ENCODE peak calls at places on chromosomes 6 and 20, in nine cellular contexts. One of them, this sample, is unnamed.

GRCh38 chr6:37171141-37171969 is 1.4 kb downstream of the PIM1 start:
- DNase-seq in NAMALWA: peak; percentile 70
- DNase-seq in posterior vena cava: peak; percentile 90
- DNase-seq in HT1080: peak; percentile 12
- DNase-seq in activated CD4-positive, alpha-beta T cell treated with anti-CD3 and anti-CD28 coated beads, Interleukin-2, amount 10 ng/mL, durations not matched to agents 7 days and 5 days: peak; percentile 46
- DNase-seq in GM13976: peak; percentile 33
- DNase-seq in cortex of kidney: no peak
- DNase-seq in activated T-helper 1 cell treated with anti-CD3 and anti-CD28 coated beads, Interleukin-2, amount 50 U/mL, for 16 hours: no peak
- DNase-seq in A549: no peak
- DNase-seq in this sample: peak; percentile 86

GRCh38 chr6:44219053-44219814 is 2.5 kb downstream of the MYMX start:
- DNase-seq in posterior vena cava: peak; percentile 95
- DNase-seq in NAMALWA: peak; percentile 89
- DNase-seq in activated CD4-positive, alpha-beta T cell treated with anti-CD3 and anti-CD28 coated beads, Interleukin-2, amount 10 ng/mL, durations not matched to agents 7 days and 5 days: no peak
- DNase-seq in cortex of kidney: peak; percentile 33
- DNase-seq in activated T-helper 1 cell treated with anti-CD3 and anti-CD28 coated beads, Interleukin-2, amount 50 U/mL, for 16 hours: no peak
- DNase-seq in GM13976: peak; percentile 90
- DNase-seq in A549: peak; percentile 40
- DNase-seq in HT1080: no peak
- DNase-seq in this sample: peak; percentile 95

GRCh38 chr6:130393306-130393705 is 27.5 kb downstream of the TMEM200A start:
- DNase-seq in activated CD4-positive, alpha-beta T cell treated with anti-CD3 and anti-CD28 coated beads, Interleukin-2, amount 10 ng/mL, durations not matched to agents 7 days and 5 days: no peak
- DNase-seq in GM13976: no peak
- DNase-seq in posterior vena cava: no peak
- DNase-seq in activated T-helper 1 cell treated with anti-CD3 and anti-CD28 coated beads, Interleukin-2, amount 50 U/mL, for 16 hours: no peak
- DNase-seq in A549: no peak
- DNase-seq in cortex of kidney: no peak
- DNase-seq in NAMALWA: no peak
- DNase-seq in HT1080: no peak
- DNase-seq in this sample: no peak

GRCh38 chr6:5202941-5203340 is 57.8 kb downstream of the LYRM4 start:
- DNase-seq in cortex of kidney: no peak
- DNase-seq in NAMALWA: no peak
- DNase-seq in HT1080: no peak
- DNase-seq in posterior vena cava: no peak
- DNase-seq in activated T-helper 1 cell treated with anti-CD3 and anti-CD28 coated beads, Interleukin-2, amount 50 U/mL, for 16 hours: no peak
- DNase-seq in activated CD4-positive, alpha-beta T cell treated with anti-CD3 and anti-CD28 coated beads, Interleukin-2, amount 10 ng/mL, durations not matched to agents 7 days and 5 days: no peak
- DNase-seq in GM13976: no peak
- DNase-seq in A549: no peak
- DNase-seq in this sample: no peak

GRCh38 chr20:48802216-48802615 is 25.6 kb downstream of the PREX1 start:
- DNase-seq in HT1080: no peak
- DNase-seq in NAMALWA: no peak
- DNase-seq in activated CD4-positive, alpha-beta T cell treated with anti-CD3 and anti-CD28 coated beads, Interleukin-2, amount 10 ng/mL, durations not matched to agents 7 days and 5 days: no peak
- DNase-seq in posterior vena cava: no peak
- DNase-seq in A549: no peak
- DNase-seq in activated T-helper 1 cell treated with anti-CD3 and anti-CD28 coated beads, Interleukin-2, amount 50 U/mL, for 16 hours: no peak
- DNase-seq in GM13976: no peak
- DNase-seq in cortex of kidney: no peak
- DNase-seq in this sample: peak; percentile 24

GRCh38 chr6:6775074-6775473 is 186.6 kb downstream of the LY86 start:
- DNase-seq in posterior vena cava: no peak
- DNase-seq in cortex of kidney: no peak
- DNase-seq in GM13976: no peak
- DNase-seq in A549: no peak
- DNase-seq in activated CD4-positive, alpha-beta T cell treated with anti-CD3 and anti-CD28 coated beads, Interleukin-2, amount 10 ng/mL, durations not matched to agents 7 days and 5 days: no peak
- DNase-seq in NAMALWA: no peak
- DNase-seq in HT1080: no peak
- DNase-seq in activated T-helper 1 cell treated with anti-CD3 and anti-CD28 coated beads, Interleukin-2, amount 50 U/mL, for 16 hours: no peak
- DNase-seq in this sample: no peak

GRCh38 chr6:165758441-165758840 is 95.4 kb upstream of the PDE10A start:
- DNase-seq in cortex of kidney: no peak
- DNase-seq in NAMALWA: no peak
- DNase-seq in GM13976: no peak
- DNase-seq in HT1080: no peak
- DNase-seq in A549: no peak
- DNase-seq in posterior vena cava: no peak
- DNase-seq in activated T-helper 1 cell treated with anti-CD3 and anti-CD28 coated beads, Interleukin-2, amount 50 U/mL, for 16 hours: no peak
- DNase-seq in activated CD4-positive, alpha-beta T cell treated with anti-CD3 and anti-CD28 coated beads, Interleukin-2, amount 10 ng/mL, durations not matched to agents 7 days and 5 days: no peak
- DNase-seq in this sample: no peak

GRCh38 chr20:24836900-24837299 is 112.2 kb upstream of the CST7 start:
- DNase-seq in GM13976: no peak
- DNase-seq in activated CD4-positive, alpha-beta T cell treated with anti-CD3 and anti-CD28 coated beads, Interleukin-2, amount 10 ng/mL, durations not matched to agents 7 days and 5 days: no peak
- DNase-seq in activated T-helper 1 cell treated with anti-CD3 and anti-CD28 coated beads, Interleukin-2, amount 50 U/mL, for 16 hours: no peak
- DNase-seq in NAMALWA: no peak
- DNase-seq in HT1080: no peak
- DNase-seq in posterior vena cava: no peak
- DNase-seq in A549: no peak
- DNase-seq in cortex of kidney: no peak
- DNase-seq in this sample: no peak

GRCh38 chr20:63090052-63090451 is 83.3 kb upstream of the BHLHE23 start:
- DNase-seq in A549: no peak
- DNase-seq in HT1080: no peak
- DNase-seq in NAMALWA: no peak
- DNase-seq in activated T-helper 1 cell treated with anti-CD3 and anti-CD28 coated beads, Interleukin-2, amount 50 U/mL, for 16 hours: no peak
- DNase-seq in activated CD4-positive, alpha-beta T cell treated with anti-CD3 and anti-CD28 coated beads, Interleukin-2, amount 10 ng/mL, durations not matched to agents 7 days and 5 days: no peak
- DNase-seq in cortex of kidney: no peak
- DNase-seq in posterior vena cava: no peak
- DNase-seq in GM13976: no peak
- DNase-seq in this sample: peak; percentile 26

GRCh38 chr6:92777146-92777740 is 642.1 kb downstream of the EPHA7 start:
- DNase-seq in cortex of kidney: no peak
- DNase-seq in NAMALWA: peak; percentile 72
- DNase-seq in A549: no peak
- DNase-seq in GM13976: peak; percentile 3
- DNase-seq in HT1080: peak; percentile 10
- DNase-seq in posterior vena cava: no peak
- DNase-seq in activated T-helper 1 cell treated with anti-CD3 and anti-CD28 coated beads, Interleukin-2, amount 50 U/mL, for 16 hours: no peak
- DNase-seq in activated CD4-positive, alpha-beta T cell treated with anti-CD3 and anti-CD28 coated beads, Interleukin-2, amount 10 ng/mL, durations not matched to agents 7 days and 5 days: no peak
- DNase-seq in this sample: no peak

GRCh38 chr6:17574871-17575560 is 25.1 kb upstream of the FAM8A1 start:
- DNase-seq in NAMALWA: no peak
- DNase-seq in posterior vena cava: no peak
- DNase-seq in A549: no peak
- DNase-seq in cortex of kidney: no peak
- DNase-seq in HT1080: peak; percentile 23
- DNase-seq in activated T-helper 1 cell treated with anti-CD3 and anti-CD28 coated beads, Interleukin-2, amount 50 U/mL, for 16 hours: no peak
- DNase-seq in GM13976: no peak
- DNase-seq in activated CD4-positive, alpha-beta T cell treated with anti-CD3 and anti-CD28 coated beads, Interleukin-2, amount 10 ng/mL, durations not matched to agents 7 days and 5 days: no peak
- DNase-seq in this sample: no peak

GRCh38 chr6:116278853-116279231 is 888 bp downstream of the TSPYL1 start:
- DNase-seq in cortex of kidney: no peak
- DNase-seq in NAMALWA: no peak
- DNase-seq in posterior vena cava: peak; percentile 82
- DNase-seq in activated CD4-positive, alpha-beta T cell treated with anti-CD3 and anti-CD28 coated beads, Interleukin-2, amount 10 ng/mL, durations not matched to agents 7 days and 5 days: peak; percentile 22
- DNase-seq in activated T-helper 1 cell treated with anti-CD3 and anti-CD28 coated beads, Interleukin-2, amount 50 U/mL, for 16 hours: no peak
- DNase-seq in GM13976: no peak
- DNase-seq in A549: no peak
- DNase-seq in HT1080: no peak
- DNase-seq in this sample: peak; percentile 88

GRCh38 chr20:61440548-61441055 is 188.5 kb downstream of the CDH4 start:
- DNase-seq in activated T-helper 1 cell treated with anti-CD3 and anti-CD28 coated beads, Interleukin-2, amount 50 U/mL, for 16 hours: no peak
- DNase-seq in NAMALWA: no peak
- DNase-seq in A549: no peak
- DNase-seq in activated CD4-positive, alpha-beta T cell treated with anti-CD3 and anti-CD28 coated beads, Interleukin-2, amount 10 ng/mL, durations not matched to agents 7 days and 5 days: no peak
- DNase-seq in HT1080: no peak
- DNase-seq in cortex of kidney: no peak
- DNase-seq in posterior vena cava: no peak
- DNase-seq in GM13976: no peak
- DNase-seq in this sample: no peak

GRCh38 chr6:134464690-134465411 is 146.9 kb upstream of the SGK1 start:
- DNase-seq in NAMALWA: no peak
- DNase-seq in HT1080: peak; percentile 82
- DNase-seq in activated T-helper 1 cell treated with anti-CD3 and anti-CD28 coated beads, Interleukin-2, amount 50 U/mL, for 16 hours: no peak
- DNase-seq in GM13976: peak; percentile 48
- DNase-seq in activated CD4-positive, alpha-beta T cell treated with anti-CD3 and anti-CD28 coated beads, Interleukin-2, amount 10 ng/mL, durations not matched to agents 7 days and 5 days: no peak
- DNase-seq in A549: peak; percentile 15
- DNase-seq in posterior vena cava: no peak
- DNase-seq in cortex of kidney: no peak
- DNase-seq in this sample: no peak

GRCh38 chr20:32682508-32682987 is 8.8 kb upstream of the C20orf203 start:
- DNase-seq in activated T-helper 1 cell treated with anti-CD3 and anti-CD28 coated beads, Interleukin-2, amount 50 U/mL, for 16 hours: no peak
- DNase-seq in A549: no peak
- DNase-seq in NAMALWA: no peak
- DNase-seq in HT1080: no peak
- DNase-seq in activated CD4-positive, alpha-beta T cell treated with anti-CD3 and anti-CD28 coated beads, Interleukin-2, amount 10 ng/mL, durations not matched to agents 7 days and 5 days: no peak
- DNase-seq in posterior vena cava: no peak
- DNase-seq in GM13976: no peak
- DNase-seq in cortex of kidney: no peak
- DNase-seq in this sample: no peak

GRCh38 chr6:168791916-168792315 is 350.9 kb downstream of the SMOC2 start:
- DNase-seq in NAMALWA: no peak
- DNase-seq in activated CD4-positive, alpha-beta T cell treated with anti-CD3 and anti-CD28 coated beads, Interleukin-2, amount 10 ng/mL, durations not matched to agents 7 days and 5 days: no peak
- DNase-seq in posterior vena cava: no peak
- DNase-seq in activated T-helper 1 cell treated with anti-CD3 and anti-CD28 coated beads, Interleukin-2, amount 50 U/mL, for 16 hours: no peak
- DNase-seq in A549: no peak
- DNase-seq in GM13976: no peak
- DNase-seq in cortex of kidney: no peak
- DNase-seq in HT1080: no peak
- DNase-seq in this sample: no peak

GRCh38 chr6:138592698-138593097 is 93.4 kb upstream of the NHSL1 start:
- DNase-seq in HT1080: no peak
- DNase-seq in activated T-helper 1 cell treated with anti-CD3 and anti-CD28 coated beads, Interleukin-2, amount 50 U/mL, for 16 hours: no peak
- DNase-seq in activated CD4-positive, alpha-beta T cell treated with anti-CD3 and anti-CD28 coated beads, Interleukin-2, amount 10 ng/mL, durations not matched to agents 7 days and 5 days: no peak
- DNase-seq in posterior vena cava: no peak
- DNase-seq in cortex of kidney: no peak
- DNase-seq in GM13976: no peak
- DNase-seq in NAMALWA: peak; percentile 56
- DNase-seq in A549: no peak
- DNase-seq in this sample: no peak

GRCh38 chr6:83365931-83366330 is 64.9 kb downstream of the ME1 start:
- DNase-seq in NAMALWA: no peak
- DNase-seq in activated T-helper 1 cell treated with anti-CD3 and anti-CD28 coated beads, Interleukin-2, amount 50 U/mL, for 16 hours: no peak
- DNase-seq in activated CD4-positive, alpha-beta T cell treated with anti-CD3 and anti-CD28 coated beads, Interleukin-2, amount 10 ng/mL, durations not matched to agents 7 days and 5 days: no peak
- DNase-seq in GM13976: no peak
- DNase-seq in posterior vena cava: no peak
- DNase-seq in cortex of kidney: no peak
- DNase-seq in A549: no peak
- DNase-seq in HT1080: no peak
- DNase-seq in this sample: no peak

GRCh38 chr6:6700871-6701270 is 112.4 kb downstream of the LY86 start:
- DNase-seq in activated CD4-positive, alpha-beta T cell treated with anti-CD3 and anti-CD28 coated beads, Interleukin-2, amount 10 ng/mL, durations not matched to agents 7 days and 5 days: no peak
- DNase-seq in posterior vena cava: no peak
- DNase-seq in GM13976: no peak
- DNase-seq in cortex of kidney: no peak
- DNase-seq in A549: no peak
- DNase-seq in activated T-helper 1 cell treated with anti-CD3 and anti-CD28 coated beads, Interleukin-2, amount 50 U/mL, for 16 hours: no peak
- DNase-seq in NAMALWA: no peak
- DNase-seq in HT1080: no peak
- DNase-seq in this sample: peak; percentile 43

GRCh38 chr6:95848717-95849116 is 167.1 kb upstream of the FUT9 start:
- DNase-seq in GM13976: no peak
- DNase-seq in NAMALWA: no peak
- DNase-seq in cortex of kidney: no peak
- DNase-seq in posterior vena cava: no peak
- DNase-seq in activated T-helper 1 cell treated with anti-CD3 and anti-CD28 coated beads, Interleukin-2, amount 50 U/mL, for 16 hours: no peak
- DNase-seq in activated CD4-positive, alpha-beta T cell treated with anti-CD3 and anti-CD28 coated beads, Interleukin-2, amount 10 ng/mL, durations not matched to agents 7 days and 5 days: no peak
- DNase-seq in HT1080: no peak
- DNase-seq in A549: no peak
- DNase-seq in this sample: no peak

GRCh38 chr20:24117386-24117785 is 128.8 kb upstream of the GGTLC1 start:
- DNase-seq in cortex of kidney: no peak
- DNase-seq in NAMALWA: no peak
- DNase-seq in A549: no peak
- DNase-seq in HT1080: no peak
- DNase-seq in activated T-helper 1 cell treated with anti-CD3 and anti-CD28 coated beads, Interleukin-2, amount 50 U/mL, for 16 hours: no peak
- DNase-seq in GM13976: no peak
- DNase-seq in posterior vena cava: no peak
- DNase-seq in activated CD4-positive, alpha-beta T cell treated with anti-CD3 and anti-CD28 coated beads, Interleukin-2, amount 10 ng/mL, durations not matched to agents 7 days and 5 days: no peak
- DNase-seq in this sample: no peak

GRCh38 chr20:51679254-51679921 is 88.8 kb downstream of the ATP9A start:
- DNase-seq in A549: no peak
- DNase-seq in activated CD4-positive, alpha-beta T cell treated with anti-CD3 and anti-CD28 coated beads, Interleukin-2, amount 10 ng/mL, durations not matched to agents 7 days and 5 days: no peak
- DNase-seq in NAMALWA: no peak
- DNase-seq in HT1080: no peak
- DNase-seq in cortex of kidney: no peak
- DNase-seq in GM13976: no peak
- DNase-seq in activated T-helper 1 cell treated with anti-CD3 and anti-CD28 coated beads, Interleukin-2, amount 50 U/mL, for 16 hours: no peak
- DNase-seq in posterior vena cava: no peak
- DNase-seq in this sample: no peak

This sample was measured in sigmoid colon.